ENCODE peak calls at places on chromosomes 1 and 21, in eight cellular contexts. R, G, Q, T, S, E, U and C are unnamed samples. For H3K36me3, the result is how much of the 10 kb centered on the place peaks cover.

GRCh38 chr1:174875306-174875705 is 124.4 kb upstream of the CACYBP start:
- DNase-seq in R (no peak), G (peak), Q (peak), T (no peak), S (no peak), E (no peak), U (no peak), C (no peak)

GRCh38 chr1:21295059-21295401 is 4.8 kb upstream of the ECE1 start:
- DNase-seq in R (peak), G (no peak), Q (no peak), T (no peak), S (peak), E (peak), U (no peak), C (no peak)

GRCh38 chr1:47452426-47452825 is 14.6 kb downstream of the FOXD2 start:
- DNase-seq in R (no peak), G (peak), Q (no peak), T (no peak), S (no peak), E (no peak), U (no peak), C (no peak)

GRCh38 chr1:180623579-180624347 is 8.1 kb upstream of the XPR1 start:
- DNase-seq in R (no peak), G (peak), Q (no peak), T (no peak), S (peak), E (peak), U (no peak), C (no peak)

GRCh38 chr1:153474349-153474748 is 13.9 kb upstream of the S100A7 start:
- DNase-seq in R (no peak), G (no peak), Q (no peak), T (no peak), S (no peak), E (no peak), U (no peak), C (no peak)

GRCh38 chr1:201054030-201054635 is 30.6 kb upstream of the KIF21B start:
- DNase-seq in R (no peak), G (no peak), Q (no peak), T (no peak), S (no peak), E (no peak), U (no peak), C (no peak)

GRCh38 chr1:154874465-154874864 is 4.4 kb upstream of the KCNN3 start:
- DNase-seq in R (no peak), G (no peak), Q (no peak), T (no peak), S (no peak), E (no peak), U (peak), C (no peak)

GRCh38 chr1:46813858-46814396 is 15.1 kb downstream of the CYP4B1 start:
- DNase-seq in R (no peak), G (no peak), Q (no peak), T (no peak), S (no peak), E (no peak), U (no peak), C (no peak)

GRCh38 chr1:211604548-211604947 is 25.6 kb upstream of the SLC30A1 start:
- DNase-seq in R (no peak), G (no peak), Q (no peak), T (no peak), S (no peak), E (no peak), U (no peak), C (no peak)

GRCh38 chr1:241440904-241441303 is 78.7 kb downstream of the FH start:
- DNase-seq in R (no peak), G (no peak), Q (no peak), T (no peak), S (no peak), E (no peak), U (no peak), C (no peak)

GRCh38 chr1:30783244-30783915 is 25.8 kb upstream of the LAPTM5 start:
- DNase-seq in R (no peak), G (no peak), Q (peak), T (no peak), S (peak), E (no peak), U (peak), C (no peak)

GRCh38 chr1:21872445-21873079 is 60.5 kb downstream of the LDLRAD2 start:
- DNase-seq in R (no peak), G (no peak), Q (no peak), T (no peak), S (no peak), E (no peak), U (no peak), C (no peak)

GRCh38 chr1:67668660-67669059 is 16.3 kb upstream of the GADD45A start:
- DNase-seq in R (no peak), G (no peak), Q (no peak), T (no peak), S (no peak), E (no peak), U (no peak), C (no peak)

GRCh38 chr1:110380667-110381283 is 10.1 kb downstream of the SLC16A4 start:
- DNase-seq in R (no peak), G (no peak), Q (no peak), T (no peak), S (no peak), E (no peak), U (no peak), C (no peak)

GRCh38 chr1:193229136-193229535 is 42.7 kb upstream of the B3GALT2 start:
- DNase-seq in R (no peak), G (no peak), Q (no peak), T (no peak), S (no peak), E (peak), U (no peak), C (no peak)

GRCh38 chr1:24289937-24290595 is 29.1 kb upstream of the GRHL3 start:
- DNase-seq in R (no peak), G (no peak), Q (peak), T (peak), S (peak), E (peak), U (peak), C (no peak)

GRCh38 chr1:205314986-205315618 is 6.4 kb downstream of the NUAK2 start:
- DNase-seq in R (no peak), G (no peak), Q (no peak), T (no peak), S (no peak), E (no peak), U (no peak), C (no peak)

GRCh38 chr1:2506901-2507565 is 19.4 kb downstream of the PANK4 start:
- DNase-seq in R (no peak), G (no peak), Q (no peak), T (no peak), S (no peak), E (no peak), U (no peak), C (no peak)

GRCh38 chr1:103489881-103490280 is 35.6 kb upstream of the RNPC3 start:
- DNase-seq in R (no peak), G (no peak), Q (no peak), T (no peak), S (no peak), E (peak), U (no peak), C (no peak)

GRCh38 chr21:36504067-36505058 is 24.4 kb upstream of the CLDN14 start:
- DNase-seq in R (no peak), G (peak), Q (no peak), T (peak), S (no peak), E (peak), U (no peak), C (peak)

GRCh38 chr1:242454262-242455051 is 70.0 kb downstream of the PLD5 start:
- DNase-seq in R (no peak), G (peak), Q (no peak), T (no peak), S (no peak), E (peak), U (no peak), C (peak)

GRCh38 chr1:246814890-246815289 is 90.7 kb downstream of the SCCPDH start:
- DNase-seq in R (no peak), G (no peak), Q (no peak), T (no peak), S (no peak), E (no peak), U (no peak), C (no peak)

GRCh38 chr1:32351859-32352745 is 10.2 kb downstream of the FAM229A start:
- DNase-seq in R (no peak), G (peak), Q (peak), T (peak), S (peak), E (peak), U (peak), C (peak)

GRCh38 chr1:114063544-114063943 is 84.3 kb downstream of the OLFML3 start:
- DNase-seq in R (no peak), G (no peak), Q (no peak), T (no peak), S (no peak), E (no peak), U (no peak), C (no peak)

GRCh38 chr1:151255381-151255780 is 847 bp downstream of the PSMD4 start:
- DNase-seq in R (no peak), G (peak), Q (no peak), T (no peak), S (no peak), E (peak), U (no peak), C (no peak)

GRCh38 chr21:32576011-32576410 is 9.3 kb downstream of the TCP10L start:
- DNase-seq in R (no peak), G (no peak), Q (no peak), T (no peak), S (no peak), E (no peak), U (no peak), C (no peak)

GRCh38 chr1:81007024-81007423 is 793.7 kb upstream of the ADGRL2 start:
- DNase-seq in R (no peak), G (no peak), Q (no peak), T (no peak), S (no peak), E (no peak), U (no peak), C (no peak)

DNA sequence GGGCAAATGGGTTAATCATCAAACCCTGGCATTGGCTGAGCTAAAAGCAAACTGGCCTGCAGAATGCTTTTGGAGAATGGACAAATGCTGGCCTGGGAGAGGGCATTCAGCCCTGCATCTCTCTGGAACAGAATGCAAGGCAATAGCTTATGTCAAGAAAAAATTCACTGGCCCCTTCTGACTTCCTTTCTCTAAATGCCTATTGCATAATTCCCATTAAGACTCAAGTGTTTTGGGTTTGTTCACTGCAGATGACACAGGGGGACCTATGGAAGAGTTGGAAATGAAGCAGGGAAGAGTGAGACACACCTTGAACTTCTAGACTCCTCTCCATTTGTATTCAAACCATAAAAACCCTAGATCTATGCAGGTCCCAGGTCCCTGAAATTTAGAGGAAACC is 15.9 kb downstream of the PEA15 start:
- DNase-seq in R (no peak), G (no peak), Q (no peak), T (no peak), S (no peak), E (no peak), U (no peak), C (no peak)
- H3K36me3 ChIP-seq in R (half or more), G (under half), Q (under half), T (under half), S (half or more), E (under half), U (under half), C (half or more)

GRCh38 chr1:9038881-9039760 is 12.9 kb upstream of the SLC2A7 start:
- DNase-seq in R (no peak), G (no peak), Q (no peak), T (no peak), S (no peak), E (no peak), U (no peak), C (peak)
- H3K4me3 ChIP-seq in R (no peak), G (no peak), Q (no peak), T (no peak), S (no peak), E (no peak), U (no peak), C (no peak)

GRCh38 chr1:23169727-23170335 is 1.2 kb upstream of the LUZP1 start:
- DNase-seq in R (no peak), G (peak), Q (peak), T (peak), S (peak), E (peak), U (peak), C (no peak)
- H3K27ac ChIP-seq in R (peak), G (no peak), Q (peak), T (peak), S (no peak), E (peak), U (peak), C (no peak)

GRCh38 chr1:203702130-203702577 is 62.8 kb upstream of the LAX1 start:
- DNase-seq in R (peak), G (peak), Q (peak), T (peak), S (peak), E (peak), U (peak), C (peak)
- H3K36me3 ChIP-seq in R (half or more), G (under half), Q (under half), T (under half), S (half or more), E (under half), U (under half), C (under half)

GRCh38 chr1:6167391-6168303 is 12.5 kb downstream of the CHD5 start:
- DNase-seq in R (no peak), G (no peak), Q (no peak), T (no peak), S (no peak), E (no peak), U (no peak), C (no peak)
- H3K4me3 ChIP-seq in R (no peak), G (no peak), Q (no peak), T (no peak), S (no peak), E (no peak), U (no peak), C (no peak)

DNA sequence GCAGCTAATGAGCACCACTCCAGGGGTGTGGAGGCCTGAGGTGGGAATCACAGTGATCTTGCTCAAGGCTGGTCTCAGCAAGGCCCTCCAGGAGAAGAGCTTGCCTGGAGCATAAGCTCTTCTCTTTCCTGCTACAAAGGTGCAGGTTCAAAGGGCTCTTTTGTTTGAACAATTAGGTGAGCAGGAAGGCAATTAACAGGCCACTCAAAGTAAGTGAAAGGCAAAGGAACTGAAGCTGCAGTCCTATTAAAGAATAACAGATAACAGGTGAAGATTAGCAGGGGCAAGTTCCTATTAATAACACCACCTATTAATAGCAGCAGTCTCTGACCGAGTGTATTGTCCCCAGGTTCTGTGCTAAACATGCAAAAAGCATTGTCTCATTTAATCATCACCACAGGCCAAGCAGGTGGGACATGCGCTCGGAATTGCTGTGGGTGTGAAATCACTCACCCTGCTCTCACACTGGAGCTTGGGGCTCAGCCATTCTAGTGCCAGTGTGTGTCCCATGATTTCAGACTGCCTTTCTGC is 113.8 kb downstream of the RHOU start:
- DNase-seq in R (no peak), G (no peak), Q (peak), T (no peak), S (no peak), E (no peak), U (peak), C (no peak)
- H3K27ac ChIP-seq in R (no peak), G (no peak), Q (no peak), T (no peak), S (no peak), E (no peak), U (no peak), C (no peak)

DNA sequence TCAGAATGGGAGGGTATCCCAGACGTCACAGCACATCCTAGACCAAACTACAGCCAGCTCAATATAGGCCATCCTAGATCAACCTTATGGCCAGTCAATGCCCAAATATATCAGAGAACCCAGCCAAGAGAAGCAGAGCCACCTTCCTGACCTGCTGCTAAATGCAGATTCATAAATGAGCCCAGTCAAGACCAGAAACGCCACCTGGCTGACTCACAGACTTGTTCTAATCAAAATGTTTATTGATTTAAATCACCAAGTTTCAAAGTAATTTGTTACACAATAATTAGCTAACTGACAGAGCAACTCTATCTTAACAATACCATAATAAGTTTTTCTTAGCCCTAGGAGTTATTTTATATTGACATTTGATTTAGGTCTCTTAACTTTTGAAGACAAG is 28.6 kb downstream of the ZNF644 start:
- DNase-seq in R (no peak), G (no peak), Q (no peak), T (no peak), S (no peak), E (no peak), U (no peak), C (no peak)
- H3K36me3 ChIP-seq in R (under half), G (under half), Q (under half), T (under half), S (under half), E (under half), U (under half), C (under half)

DNA sequence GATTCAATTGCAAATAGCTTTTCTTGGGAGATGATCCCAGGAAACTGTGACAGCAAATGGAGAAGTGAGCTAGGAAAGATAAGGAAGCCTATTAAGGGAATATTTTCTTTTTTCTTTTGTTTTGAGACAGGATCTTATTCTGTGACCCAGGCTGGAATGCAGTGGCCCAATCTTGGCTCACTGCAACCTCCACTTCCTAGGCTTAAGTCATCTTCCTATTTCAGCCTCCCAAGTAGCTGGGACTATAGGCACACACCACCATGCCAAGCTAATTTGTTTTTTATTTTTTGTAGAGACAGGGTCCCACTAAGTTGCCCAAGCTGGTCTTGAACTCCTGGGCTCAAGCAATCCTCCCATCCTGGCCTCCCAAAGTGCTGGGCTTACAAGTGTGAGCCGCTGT is 433.7 kb downstream of the RPS6KC1 start:
- DNase-seq in R (no peak), G (no peak), Q (no peak), T (no peak), S (no peak), E (no peak), U (no peak), C (no peak)
- H3K4me3 ChIP-seq in R (no peak), G (no peak), Q (no peak), T (no peak), S (no peak), E (no peak), U (no peak), C (no peak)

GRCh38 chr1:248094884-248095283 is at the start of gene OR2L13:
- DNase-seq in R (no peak), G (no peak), Q (no peak), T (no peak), S (no peak), E (no peak), U (no peak), C (no peak)

GRCh38 chr1:248102847-248103246 is 7.9 kb downstream of the OR2L13 start:
- DNase-seq in R (no peak), G (no peak), Q (no peak), T (no peak), S (no peak), E (no peak), U (no peak), C (no peak)

GRCh38 chr1:248098529-248098928 is 3.5 kb downstream of the OR2L13 start:
- DNase-seq in R (no peak), G (no peak), Q (no peak), T (no peak), S (no peak), E (no peak), U (no peak), C (no peak)
- H3K27ac ChIP-seq in R (no peak), G (no peak), Q (no peak), T (no peak), S (no peak), E (no peak), U (no peak), C (no peak)